ENCODE peak calls at places on chromosomes 1 and 21, in eight cellular contexts. A is stimulated activated CD4-positive, alpha-beta T cell treated with anti-CD3 and anti-CD28 coated beads, Interleukin-15, amount 100 ng/mL, for 1 hour; R is esophagus squamous epithelium; Q is CD4-positive, alpha-beta T cell; X is astrocyte of the cerebellum; F is activated gamma-delta T cell treated with anti-CD3 and anti-CD28 coated beads, Interleukin-2, amount 50 U/mL, for 16 hours; Y is HS-27A; V is NCI-H524 treated with DMSO at 0.1 percent for 48 hours. P is an unnamed sample.

GRCh38 chr1:6800728-6801127 is 15.5 kb downstream of the CAMTA1 start:
- DNase-seq in R (no peak), Q (no peak), F (no peak), Y (no peak), V (no peak), A (no peak), X (no peak), P (no peak)

GRCh38 chr1:198667186-198667585 is 28.3 kb downstream of the PTPRC start:
- DNase-seq in R (no peak), F (no peak), X (no peak), V (no peak), Y (no peak), Q (no peak), A (no peak), P (no peak)

GRCh38 chr1:38577385-38577784 is 282.2 kb downstream of the RRAGC start:
- DNase-seq in A (no peak), F (no peak), R (no peak), Y (no peak), X (no peak), V (no peak), Q (no peak), P (no peak)

GRCh38 chr1:70738576-70738975 is 309.0 kb downstream of the PTGER3 start:
- DNase-seq in X (no peak), R (no peak), F (no peak), Y (no peak), Q (no peak), V (no peak), A (no peak), P (no peak)

GRCh38 chr1:51210055-51210454 is 26.0 kb upstream of the RNF11 start:
- DNase-seq in X (no peak), A (no peak), Y (no peak), V (no peak), F (no peak), Q (no peak), R (no peak), P (no peak)

GRCh38 chr1:202274611-202275010 is 67.1 kb downstream of the UBE2T start:
- DNase-seq in X (no peak), F (no peak), Y (no peak), A (no peak), V (no peak), R (no peak), Q (peak; percentile 47), P (peak; percentile 35)

GRCh38 chr1:107877092-107877491 is 87.9 kb downstream of the VAV3 start:
- DNase-seq in Y (no peak), X (peak; percentile 35), R (no peak), A (no peak), V (peak; percentile 84), Q (no peak), F (no peak), P (peak; percentile 49)

GRCh38 chr1:184289825-184290550 is 96.8 kb upstream of the C1orf21 start:
- DNase-seq in X (no peak), F (no peak), A (no peak), Y (no peak), R (no peak), V (no peak), Q (no peak), P (no peak)

GRCh38 chr1:65075123-65075976 is 72.7 kb upstream of the AK4 start:
- DNase-seq in R (no peak), X (no peak), V (no peak), A (no peak), F (peak; percentile 43), Y (no peak), Q (peak; percentile 68), P (peak; percentile 53)

GRCh38 chr21:43912910-43913309 is 47.9 kb downstream of the AGPAT3 start:
- DNase-seq in X (no peak), A (no peak), Q (no peak), R (no peak), Y (no peak), V (no peak), F (no peak), P (no peak)

GRCh38 chr1:6535214-6535613 is 19.1 kb downstream of the NOL9 start:
- DNase-seq in X (no peak), F (no peak), R (no peak), V (no peak), Q (no peak), Y (no peak), A (no peak), P (no peak)

GRCh38 chr1:54117815-54118563 is 34.8 kb downstream of the CDCP2 start:
- DNase-seq in A (no peak), F (no peak), R (no peak), Q (no peak), V (no peak), Y (no peak), X (no peak), P (no peak)

GRCh38 chr1:150798509-150798908 is 9.6 kb downstream of the CTSK start:
- DNase-seq in V (peak; percentile 31), F (no peak), Y (no peak), Q (no peak), R (no peak), A (no peak), X (peak; percentile 15), P (no peak)

GRCh38 chr1:39272027-39272790 is 67.7 kb downstream of the MACF1 start:
- DNase-seq in R (no peak), Q (no peak), X (no peak), F (no peak), A (no peak), V (peak; percentile 57), Y (no peak), P (peak; percentile 91)

GRCh38 chr1:2239384-2239985 is 11.4 kb downstream of the SKI start:
- DNase-seq in F (no peak), Q (no peak), R (no peak), Y (no peak), A (no peak), X (no peak), V (no peak), P (no peak)

GRCh38 chr1:172969611-172970010 is 81.1 kb downstream of the TNFSF18 start:
- DNase-seq in X (no peak), R (no peak), V (no peak), A (no peak), Y (no peak), Q (no peak), F (no peak), P (peak; percentile 47)